ENCODE peak calls at places on chromosomes 3 and 15, in nine cellular contexts. U is lower lobe of right lung; N is CD8-positive, alpha-beta memory T cell; K is breast epithelium; Z is right cardiac atrium; H is left ventricle myocardium inferior; L is GM23248; Q is HCT116; X is heart left ventricle. V is an unnamed sample. For H3K4me1 and H3K27me3, the result is how much of the 10 kb centered on the place peaks cover.

GRCh38 chr3:4906107-4906621 is 73.1 kb upstream of the BHLHE40 start:
- DNase-seq in K (no peak), U (no peak), L (peak), H (no peak), N (no peak), Q (no peak), Z (no peak), X (no peak), V (no peak)

GRCh38 chr3:102229062-102229655 is 205.7 kb upstream of the ZPLD1 start:
- DNase-seq in U (peak), Q (peak), L (peak), N (peak), K (peak), Z (peak), X (peak), H (peak), V (no peak)

GRCh38 chr15:77834276-77834990 is 201.7 kb upstream of the LINGO1 start:
- DNase-seq in K (no peak), Q (no peak), X (no peak), Z (no peak), U (no peak), N (no peak), L (no peak), H (no peak), V (peak)

GRCh38 chr3:13070622-13071021 is 2.6 kb downstream of the IQSEC1 start:
- DNase-seq in Q (no peak), N (no peak), L (no peak), X (no peak), Z (no peak), H (no peak), K (no peak), U (no peak), V (no peak)

GRCh38 chr15:50017522-50017921 is 101.5 kb downstream of the ATP8B4 start:
- DNase-seq in K (no peak), Q (no peak), X (no peak), H (no peak), U (no peak), N (no peak), L (peak), Z (no peak), V (no peak)

GRCh38 chr3:45976191-45977091 is 19.2 kb downstream of the FYCO1 start:
- DNase-seq in U (no peak), Z (no peak), H (no peak), Q (no peak), N (peak), L (no peak), X (no peak), K (no peak), V (no peak)

GRCh38 chr3:148789156-148789555 is 38.5 kb upstream of the CPB1 start:
- DNase-seq in K (no peak), N (no peak), Q (no peak), X (no peak), H (no peak), L (no peak), Z (no peak), U (no peak), V (no peak)

GRCh38 chr3:17091895-17092294 is 207.1 kb downstream of the PLCL2 start:
- DNase-seq in Q (no peak), H (no peak), Z (no peak), K (no peak), L (peak), N (no peak), X (no peak), U (no peak), V (no peak)

GRCh38 chr3:14147063-14147435 is 22.2 kb downstream of the TMEM43 start:
- DNase-seq in Q (no peak), N (no peak), Z (peak), H (no peak), K (no peak), L (no peak), U (no peak), X (peak), V (no peak)

GRCh38 chr3:18405141-18405540 is 20.0 kb downstream of the SATB1 start:
- DNase-seq in U (no peak), N (no peak), Q (no peak), X (no peak), L (no peak), H (no peak), Z (no peak), K (no peak), V (no peak)

GRCh38 chr3:1195922-1196321 is 103.1 kb downstream of the CNTN6 start:
- DNase-seq in K (peak), L (peak), N (no peak), Z (no peak), H (no peak), Q (no peak), X (no peak), U (no peak), V (no peak)

GRCh38 chr3:9912294-9912935 is 4.5 kb upstream of the IL17RC start:
- DNase-seq in Q (no peak), U (no peak), K (no peak), X (no peak), N (no peak), L (peak), Z (no peak), H (no peak), V (no peak)

GRCh38 chr3:3625461-3626271 is 173.6 kb upstream of the LRRN1 start:
- DNase-seq in U (no peak), X (no peak), K (no peak), L (no peak), H (no peak), Z (no peak), Q (no peak), N (no peak), V (no peak)

GRCh38 chr15:71316911-71317310 is 201.6 kb downstream of the THSD4 start:
- DNase-seq in X (no peak), Z (no peak), N (no peak), H (no peak), U (no peak), Q (no peak), K (no peak), L (no peak), V (no peak)

GRCh38 chr3:59559721-59560514 is 510.1 kb upstream of the CFAP20DC start:
- DNase-seq in U (no peak), K (no peak), L (peak), H (no peak), Z (no peak), X (no peak), N (no peak), Q (peak), V (no peak)

GRCh38 chr3:9507586-9508578 is 45.7 kb downstream of the LHFPL4 start:
- DNase-seq in K (no peak), Q (no peak), Z (no peak), L (no peak), H (no peak), N (no peak), U (no peak), X (no peak), V (no peak)

GRCh38 chr15:77720617-77721016 is 87.9 kb upstream of the LINGO1 start:
- DNase-seq in L (peak), Z (no peak), H (no peak), K (no peak), U (no peak), X (no peak), N (no peak), Q (no peak), V (no peak)

GRCh38 chr15:75720787-75721461 is 8.3 kb upstream of the CSPG4 start:
- DNase-seq in H (no peak), Q (peak), N (no peak), L (peak), X (no peak), U (peak), Z (peak), K (peak), V (no peak)

GRCh38 chr3:8501388-8502131 is at the start of gene LMCD1:
- DNase-seq in N (peak), K (peak), X (peak), Q (peak), L (peak), H (peak), U (peak), Z (peak), V (peak)

GRCh38 chr15:78105541-78106241 is 13.3 kb downstream of the SH2D7 start:
- DNase-seq in H (no peak), Q (no peak), X (no peak), K (no peak), Z (no peak), L (no peak), U (no peak), N (no peak), V (peak)

GRCh38 chr3:97990624-97991277 is 18.5 kb upstream of the RIOX2 start:
- DNase-seq in N (no peak), Z (no peak), K (no peak), Q (no peak), H (no peak), X (no peak), L (no peak), U (no peak), V (no peak)

GRCh38 chr3:98530676-98531075 is 1.1 kb upstream of the GPR15 start:
- DNase-seq in N (no peak), L (no peak), Q (no peak), K (no peak), U (no peak), Z (no peak), H (no peak), X (no peak), V (no peak)

GRCh38 chr3:172746476-172746875 is 4.0 kb upstream of the ECT2 start:
- DNase-seq in L (peak), U (no peak), H (no peak), X (no peak), Z (no peak), N (no peak), K (no peak), Q (no peak), V (no peak)

GRCh38 chr3:172750069-172750367 is 508 bp upstream of the ECT2 start:
- DNase-seq in L (no peak), K (no peak), Z (no peak), H (no peak), Q (no peak), N (no peak), U (no peak), X (no peak), V (no peak)

GRCh38 chr3:172751188-172751571 is 654 bp downstream of the ECT2 start:
- DNase-seq in L (peak), Z (no peak), H (no peak), N (no peak), U (no peak), K (no peak), X (no peak), Q (no peak), V (no peak)

GRCh38 chr3:172750368-172751187 is at the start of gene ECT2:
- DNase-seq in H (peak), L (peak), K (peak), U (peak), X (peak), N (peak), Q (peak), Z (peak), V (peak)

GRCh38 chr3:172749201-172749965 is 1.1 kb upstream of the ECT2 start:
- DNase-seq in X (no peak), N (no peak), K (no peak), H (no peak), Q (peak), L (peak), U (no peak), Z (no peak), V (no peak)
- H3K4me3 ChIP-seq in X (peak), N (peak), K (peak), H (peak), Q (peak), L (peak), U (peak), Z (peak), V (peak)

DNA sequence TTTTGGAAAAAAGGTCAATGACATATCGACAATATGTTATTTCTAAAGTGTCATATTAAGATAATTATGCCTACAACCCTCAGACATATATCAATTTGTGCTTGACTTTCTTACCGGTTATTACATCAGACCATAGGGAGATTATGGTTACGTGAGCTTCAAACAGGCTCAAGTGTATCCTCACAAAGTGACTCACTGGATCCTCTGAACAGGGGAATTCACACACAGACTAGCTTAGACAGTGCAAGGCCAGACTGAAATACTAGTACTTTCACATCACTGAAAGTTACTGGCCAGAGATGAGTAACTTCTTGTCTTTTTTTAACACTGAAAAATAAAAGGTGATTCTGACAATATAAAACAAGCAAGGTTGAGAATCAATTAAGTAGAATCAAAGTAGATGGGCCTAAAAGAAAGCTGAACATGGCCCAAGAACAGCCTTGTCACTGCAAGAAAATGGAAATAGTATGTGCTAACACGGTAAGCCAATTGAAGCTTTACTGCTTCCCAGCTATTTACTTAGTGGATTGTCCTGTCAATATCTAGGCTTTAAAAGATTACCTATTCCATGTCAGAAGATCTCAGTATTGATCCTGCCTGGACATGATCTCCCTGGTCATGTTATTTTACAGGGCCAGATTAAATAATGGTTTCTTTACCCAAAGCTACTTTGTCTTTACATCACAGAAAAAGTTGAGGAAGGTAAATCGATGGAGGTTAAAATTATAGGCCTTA is 848.6 kb downstream of the ROBO1 start:
- DNase-seq in K (no peak), H (no peak), U (no peak), Z (no peak), N (no peak), X (no peak), L (peak), Q (no peak), V (no peak)
- H3K4me1 ChIP-seq in K (under half), H (under half), U (under half), Z (under half), N (under half), X (under half), L (under half), Q (under half), V (under half)

DNA sequence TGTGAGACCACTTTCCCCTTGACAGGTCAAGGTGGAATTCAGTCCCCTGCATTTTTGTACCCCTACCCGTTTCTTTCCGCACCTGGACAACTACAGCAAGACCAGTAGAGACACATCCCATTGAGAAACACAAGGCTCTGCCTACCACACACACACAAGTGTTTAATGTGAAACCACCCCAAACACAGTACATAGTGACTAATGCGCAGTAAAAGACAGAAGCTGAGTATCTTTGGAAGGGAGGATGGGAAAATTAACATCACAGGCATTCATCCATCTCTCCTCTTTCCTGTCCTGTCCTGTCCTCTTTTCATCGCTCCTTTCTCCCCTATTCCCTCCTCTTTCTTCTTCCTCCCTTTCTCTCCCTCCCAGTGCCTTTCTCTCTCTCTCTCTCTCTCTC is 64.8 kb downstream of the SCN11A start:
- DNase-seq in K (no peak), N (no peak), Z (no peak), U (no peak), Q (no peak), L (peak), X (no peak), H (no peak), V (no peak)
- H3K27me3 ChIP-seq in K (under half), N (under half), Z (under half), U (under half), Q (under half), L (under half), X (under half), H (half or more), V (under half)

GRCh38 chr3:184560992-184561328 is 625 bp upstream of the EPHB3 start:
- DNase-seq in L (peak), K (no peak), Q (no peak), X (no peak), H (no peak), N (no peak), Z (no peak), U (peak), V (no peak)
- H3K4me3 ChIP-seq in L (peak), K (peak), Q (peak), X (peak), H (peak), N (peak), Z (no peak), U (peak), V (no peak)

DNA sequence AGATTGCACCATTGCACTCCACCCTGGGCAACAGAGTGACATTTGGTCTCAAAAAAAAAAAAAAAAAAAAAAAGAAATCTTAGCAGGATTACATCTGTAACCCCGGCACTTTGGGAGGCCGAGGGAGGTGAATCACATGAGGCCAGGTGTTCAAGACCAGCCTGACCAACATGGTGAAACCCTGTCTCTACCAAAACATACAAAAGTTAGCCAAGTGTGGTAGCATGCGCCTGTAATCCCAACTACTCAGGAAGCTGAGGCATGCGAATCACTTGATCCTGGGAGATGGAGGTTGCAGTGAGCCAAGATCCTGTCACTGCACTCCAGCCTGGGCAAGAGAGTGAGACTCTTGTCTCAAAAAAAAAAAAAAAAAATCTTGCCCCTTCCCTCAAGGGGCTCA is 40.4 kb downstream of the LIPC start:
- DNase-seq in U (no peak), H (no peak), K (no peak), Q (no peak), N (no peak), Z (no peak), X (no peak), L (no peak), V (no peak)
- H3K4me1 ChIP-seq in U (under half), H (under half), K (under half), Q (under half), N (under half), Z (under half), X (under half), L (half or more), V (half or more)

DNA sequence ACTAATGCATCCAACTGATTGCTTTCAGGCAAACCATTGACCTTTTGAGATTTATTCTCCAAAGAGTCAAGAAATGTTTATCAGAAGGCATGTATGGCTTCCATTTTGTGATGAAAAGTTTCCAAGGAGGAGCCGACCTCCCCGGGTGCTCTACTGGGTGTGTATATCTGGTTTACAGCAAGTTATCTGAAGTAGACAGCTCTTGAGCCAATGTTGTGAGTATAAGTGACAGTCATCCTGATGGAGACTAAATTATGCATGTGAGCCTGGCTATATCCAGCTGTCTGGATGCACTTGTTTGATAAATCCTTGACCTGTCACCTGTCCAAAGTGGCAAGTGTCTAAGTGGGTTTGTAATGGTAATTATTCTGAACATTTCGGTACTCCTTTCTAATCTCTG is 142.1 kb downstream of the NR2F2 start:
- DNase-seq in X (no peak), U (no peak), N (no peak), Q (no peak), L (no peak), H (no peak), Z (no peak), K (no peak), V (no peak)
- H3K27me3 ChIP-seq in X (under half), U (under half), N (under half), Q (under half), L (under half), H (under half), Z (under half), K (under half), V (under half)

DNA sequence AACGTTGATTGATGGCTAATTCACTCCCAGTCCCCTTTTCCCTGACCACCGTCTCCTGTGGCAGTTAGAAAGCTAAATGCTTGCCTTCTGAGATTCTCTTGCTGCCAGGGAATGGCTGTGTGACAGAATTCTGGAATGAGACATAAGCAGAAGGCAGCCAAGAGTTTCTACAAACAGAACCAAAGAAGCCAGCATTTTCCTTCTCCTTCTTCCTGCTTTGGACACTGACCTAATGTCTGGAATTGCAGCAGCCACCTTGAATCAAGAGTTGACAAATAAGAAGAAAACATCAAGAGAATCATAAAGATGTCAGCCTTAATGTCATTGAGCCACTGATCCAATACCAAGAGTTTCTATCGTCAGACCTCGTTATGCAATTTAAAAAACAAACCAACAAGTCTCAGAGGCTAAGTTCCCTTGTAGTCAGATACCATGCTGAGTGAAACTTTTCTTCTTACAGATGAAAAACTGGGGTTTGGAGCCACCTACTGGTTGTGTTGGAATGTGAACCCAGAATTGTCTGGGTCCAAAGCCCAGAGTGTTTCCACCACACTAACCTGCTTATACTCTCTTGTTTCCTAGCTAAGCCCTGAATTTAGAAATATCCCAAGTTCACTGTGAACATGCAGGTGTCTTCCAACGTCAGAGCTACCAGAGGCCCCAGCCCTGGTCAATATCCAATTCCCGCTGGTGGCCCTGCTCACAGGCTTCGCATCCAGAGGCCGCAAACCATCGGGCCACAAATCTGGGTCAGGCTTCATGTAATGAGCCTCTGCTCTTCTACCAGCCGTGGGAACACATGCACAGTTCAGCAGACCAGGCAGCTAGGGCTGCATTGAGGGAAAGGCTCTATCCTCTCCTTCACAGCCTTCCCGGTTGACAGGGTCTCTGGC is 42.5 kb downstream of the MCF2L2 start:
- DNase-seq in H (no peak), X (peak), N (no peak), Z (no peak), Q (peak), L (peak), U (no peak), K (no peak), V (no peak)
- H3K4me3 ChIP-seq in H (no peak), X (no peak), N (no peak), Z (no peak), Q (no peak), L (peak), U (no peak), K (no peak), V (no peak)

V was measured in spleen.